ENCODE peak calls at places on chromosomes 11 and 22, in eight cellular contexts. J, T, H, R, X, Z, O and M are unnamed samples.
A peak's percentile ranks its signal among the peaks of the same experiment; 100 is the strongest.

GRCh38 chr22:22820626-22821025 is 67.0 kb upstream of the IGLL5 start:
- DNase-seq in T (no peak), H (no peak), J (no peak), Z (no peak), R (no peak), X (no peak), O (peak; percentile 72), M (no peak)

GRCh38 chr11:94196363-94196762 is 67.7 kb downstream of the PANX1 start:
- DNase-seq in O (no peak), R (no peak), H (peak; percentile 69), X (no peak), Z (no peak), J (no peak), T (peak; percentile 7), M (no peak)

GRCh38 chr22:20186183-20186870 is 35.5 kb upstream of the CCDC188 start:
- DNase-seq in H (no peak), Z (no peak), X (peak; percentile 56), J (no peak), T (no peak), O (peak; percentile 10), R (peak; percentile 87), M (no peak)

GRCh38 chr11:70582886-70583641 is 184.7 kb downstream of the CTTN start:
- DNase-seq in H (no peak), T (no peak), R (no peak), Z (no peak), O (no peak), J (no peak), X (no peak), M (no peak)

GRCh38 chr11:1220941-1221721 is 1.7 kb upstream of the MUC5B start:
- DNase-seq in X (no peak), Z (no peak), J (no peak), H (no peak), O (no peak), T (no peak), R (peak; percentile 20), M (no peak)

GRCh38 chr22:37079158-37079557 is 27.6 kb downstream of the KCTD17 start:
- DNase-seq in H (no peak), J (no peak), T (no peak), R (no peak), Z (no peak), X (no peak), O (no peak), M (no peak)

GRCh38 chr22:30253205-30253852 is 6.8 kb upstream of the LIF start:
- DNase-seq in X (no peak), J (no peak), T (peak; percentile 78), O (no peak), R (no peak), H (peak; percentile 83), Z (peak; percentile 57), M (no peak)

GRCh38 chr11:128643661-128644060 is 50.2 kb upstream of the FLI1 start:
- DNase-seq in T (no peak), Z (no peak), O (no peak), J (no peak), H (no peak), X (no peak), R (peak; percentile 73), M (no peak)

GRCh38 chr11:110327508-110327907 is 31.1 kb upstream of the RDX start:
- DNase-seq in J (no peak), X (no peak), O (peak; percentile 20), T (no peak), R (no peak), H (no peak), Z (no peak), M (no peak)

GRCh38 chr11:40204228-40204627 is 1255.2 kb downstream of the LRRC4C start:
- DNase-seq in H (no peak), T (no peak), Z (no peak), X (no peak), J (no peak), R (no peak), O (no peak), M (no peak)

GRCh38 chr22:41405588-41405987 is 23.8 kb downstream of the TEF start:
- DNase-seq in H (no peak), T (no peak), X (no peak), J (no peak), Z (no peak), R (no peak), O (no peak), M (no peak)

GRCh38 chr11:66891849-66892660 is 35.2 kb downstream of the LRFN4 start:
- DNase-seq in H (peak; percentile 99), T (peak; percentile 93), Z (no peak), R (peak; percentile 82), X (no peak), O (no peak), J (peak; percentile 62), M (no peak)

GRCh38 chr11:104120493-104121200 is 43.3 kb downstream of the PDGFD start:
- DNase-seq in H (no peak), J (no peak), X (no peak), R (no peak), Z (no peak), T (no peak), O (peak; percentile 2), M (no peak)
- TF ChIP-seq CTCF in H (no peak), J (no peak), X (no peak), R (no peak), Z (no peak), T (no peak), O (no peak), M (peak; percentile 6)

GRCh38 chr11:75499423-75500305 is 26.1 kb downstream of the GDPD5 start:
- DNase-seq in T (peak; percentile 98), Z (peak; percentile 47), J (peak; percentile 92), H (peak; percentile 95), X (no peak), R (no peak), O (no peak), M (no peak)

GRCh38 chr11:75498556-75499255 is 27.0 kb downstream of the GDPD5 start:
- DNase-seq in J (no peak), H (peak; percentile 30), O (no peak), Z (no peak), T (peak; percentile 13), R (no peak), X (no peak), M (no peak)

GRCh38 chr11:75492181-75492820 is 33.4 kb downstream of the GDPD5 start:
- DNase-seq in T (no peak), R (peak; percentile 75), X (peak; percentile 28), H (peak; percentile 20), Z (no peak), J (no peak), O (peak; percentile 71), M (no peak)

GRCh38 chr11:75497788-75498404 is 27.8 kb downstream of the GDPD5 start:
- DNase-seq in T (no peak), R (no peak), Z (no peak), X (no peak), O (no peak), H (no peak), J (no peak), M (no peak)

DNA sequence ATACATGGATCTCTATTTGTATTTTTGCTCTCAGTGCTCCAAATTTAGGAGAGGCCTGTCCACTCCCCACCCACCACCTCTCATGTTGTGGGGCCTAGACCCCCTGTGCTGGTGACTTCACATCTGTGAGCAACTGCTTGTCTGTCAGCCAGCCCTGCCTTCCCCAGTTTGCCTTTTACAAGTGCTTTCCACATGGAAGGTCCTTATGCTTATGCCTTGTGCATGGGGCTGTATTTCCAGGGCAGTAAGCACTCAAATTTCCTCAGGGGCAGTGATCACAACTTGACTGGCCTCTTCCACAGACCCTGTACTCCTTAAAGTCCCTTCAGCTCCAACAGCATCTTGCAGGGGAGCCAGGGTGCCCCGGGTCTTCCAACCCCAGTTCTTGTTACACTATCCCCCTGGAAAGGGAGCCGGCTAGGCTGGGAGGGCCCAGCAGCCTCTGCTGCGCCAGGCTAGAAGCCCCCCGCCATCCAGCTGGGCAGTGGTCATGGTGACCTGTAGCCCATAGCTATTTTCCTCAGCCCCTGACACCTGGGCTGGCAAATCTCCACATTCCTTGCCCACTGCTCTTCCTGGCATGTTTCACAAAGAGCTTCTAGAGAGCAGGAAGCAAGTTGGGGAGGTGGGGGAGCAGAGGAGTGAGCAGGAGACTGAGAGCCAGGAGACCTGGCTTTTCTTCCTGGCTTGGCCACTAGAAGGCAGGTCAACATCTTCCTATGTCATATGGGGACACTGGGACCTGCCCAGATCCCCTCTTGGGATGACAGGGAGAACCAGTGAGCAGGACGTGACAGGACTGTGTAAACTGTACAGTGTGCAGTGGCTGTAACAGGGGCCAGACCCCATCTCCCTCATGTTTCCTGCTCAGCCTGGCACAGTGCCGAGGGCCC is 29.7 kb downstream of the GDPD5 start:
- DNase-seq in Z (no peak), T (no peak), R (peak; percentile 76), H (no peak), O (no peak), J (no peak), X (peak; percentile 33), M (no peak)
- TF ChIP-seq CTCF in Z (no peak), T (no peak), R (peak; percentile 54), H (peak; percentile 1), O (no peak), J (no peak), X (no peak), M (peak; percentile 9)

GRCh38 chr11:95507794-95508193 is 276.8 kb upstream of the SESN3 start:
- DNase-seq in R (no peak), T (no peak), J (no peak), X (no peak), Z (no peak), O (no peak), H (no peak), M (no peak)
- TF ChIP-seq CTCF in R (peak; percentile 46), T (peak; percentile 5), J (no peak), X (no peak), Z (no peak), O (no peak), H (no peak), M (no peak)

GRCh38 chr11:131913267-131913666 is 542.9 kb downstream of the NTM start:
- DNase-seq in O (no peak), H (peak; percentile 40), T (no peak), X (no peak), Z (no peak), R (no peak), J (no peak), M (no peak)
- TF ChIP-seq CTCF in O (no peak), H (no peak), T (no peak), X (no peak), Z (no peak), R (no peak), J (no peak), M (no peak)

GRCh38 chr11:62600367-62601113 is 1.1 kb downstream of the MTA2 start:
- DNase-seq in R (no peak), O (peak; percentile 49), J (no peak), X (no peak), Z (no peak), H (no peak), T (no peak), M (no peak)
- TF ChIP-seq CTCF in R (no peak), O (no peak), J (no peak), X (no peak), Z (no peak), H (no peak), T (no peak), M (no peak)